ENCODE peak calls at places on chromosomes 13 and 19, in eight cellular contexts. Q is NT2/D1, T is COR-L47, X is Kasumi-1, J is astrocyte of the hippocampus, M is NCI-H1694 treated with DMSO at 0.1 percent for 48 hours, B is IMR-90, N is GOT3. V is an unnamed sample.

GRCh38 chr19:31418055-31418454 is 68.8 kb upstream of the TSHZ3 start:
- DNase-seq in X (no peak), N (no peak), J (no peak), Q (no peak), M (no peak), T (no peak), B (no peak), V (no peak)

GRCh38 chr19:51531349-51532315 is at the start of gene SIGLEC6:
- DNase-seq in X (peak; percentile 99), J (no peak), B (no peak), M (no peak), N (no peak), Q (no peak), T (no peak), V (no peak)

GRCh38 chr19:48329167-48329891 is 4.0 kb downstream of the EMP3 start:
- DNase-seq in M (no peak), J (peak; percentile 68), N (no peak), B (peak; percentile 59), X (peak; percentile 34), Q (no peak), T (no peak), V (no peak)

GRCh38 chr13:98839826-98840769 is 87.6 kb upstream of the SLC15A1 start:
- DNase-seq in J (peak; percentile 75), N (no peak), B (peak; percentile 47), T (peak; percentile 19), X (peak; percentile 65), M (peak; percentile 35), Q (peak; percentile 68), V (peak; percentile 74)

GRCh38 chr19:22422220-22422619 is at the start of gene ZNF98:
- DNase-seq in N (no peak), J (peak; percentile 6), Q (peak; percentile 94), M (no peak), B (no peak), X (no peak), T (no peak), V (no peak)

GRCh38 chr19:892243-892996 is 567 bp downstream of the MED16 start:
- DNase-seq in M (no peak), N (no peak), T (no peak), X (no peak), J (no peak), B (no peak), Q (no peak), V (no peak)

GRCh38 chr19:7833225-7834156 is 3.5 kb downstream of the EVI5L start:
- DNase-seq in B (peak; percentile 33), M (no peak), X (no peak), N (no peak), J (peak; percentile 26), Q (no peak), T (no peak), V (peak; percentile 69)

GRCh38 chr13:44050450-44051063 is 170.9 kb downstream of the LACC1 start:
- DNase-seq in Q (no peak), B (peak; percentile 52), X (peak; percentile 39), T (no peak), M (peak; percentile 38), N (no peak), J (peak; percentile 36), V (peak; percentile 18)

GRCh38 chr13:27792393-27793218 is at the start of gene GSX1:
- DNase-seq in M (no peak), N (no peak), J (peak; percentile 89), B (peak; percentile 63), X (no peak), T (peak; percentile 61), Q (peak; percentile 60), V (peak; percentile 35)

GRCh38 chr19:7932930-7933300 is 7.0 kb upstream of the CTXN1 start:
- DNase-seq in T (no peak), N (no peak), X (no peak), J (no peak), M (no peak), Q (no peak), B (no peak), V (no peak)

GRCh38 chr13:107642841-107643240 is 572.5 kb downstream of the LIG4 start:
- DNase-seq in Q (no peak), N (no peak), B (peak; percentile 55), X (no peak), J (no peak), M (peak; percentile 97), T (no peak), V (no peak)

GRCh38 chr13:64675256-64675892 is 2554.8 kb downstream of the PCDH9 start:
- DNase-seq in J (peak; percentile 35), M (no peak), B (peak; percentile 77), N (no peak), T (no peak), Q (no peak), X (no peak), V (peak; percentile 21)

GRCh38 chr19:2602391-2603181 is 99.9 kb downstream of the GNG7 start:
- DNase-seq in J (peak; percentile 97), N (no peak), X (no peak), Q (peak; percentile 68), B (peak; percentile 81), M (no peak), T (no peak), V (peak; percentile 88)

GRCh38 chr13:36062249-36062648 is 68.9 kb downstream of the DCLK1 start:
- DNase-seq in J (no peak), N (no peak), X (no peak), T (no peak), B (no peak), M (no peak), Q (no peak), V (no peak)

GRCh38 chr13:46361535-46361934 is 25.5 kb downstream of the RUBCNL start:
- DNase-seq in T (no peak), M (no peak), X (no peak), N (no peak), Q (no peak), J (no peak), B (no peak), V (no peak)

GRCh38 chr13:67283602-67284001 is 53.5 kb upstream of the PCDH9 start:
- DNase-seq in J (no peak), T (no peak), X (no peak), B (peak; percentile 13), M (no peak), Q (no peak), N (no peak), V (no peak)

GRCh38 chr13:110521946-110522345 is 39.6 kb downstream of the RAB20 start:
- DNase-seq in Q (no peak), J (no peak), T (no peak), M (no peak), B (no peak), N (no peak), X (peak; percentile 83), V (no peak)

GRCh38 chr19:47998800-47999199 is 4.4 kb downstream of the ELSPBP1 start:
- DNase-seq in X (no peak), N (no peak), B (no peak), M (no peak), Q (no peak), J (no peak), T (no peak), V (no peak)

GRCh38 chr13:113863511-113864302 is at the start of gene GAS6:
- DNase-seq in T (peak; percentile 52), Q (no peak), N (no peak), B (no peak), X (no peak), J (peak; percentile 82), M (no peak), V (no peak)

GRCh38 chr19:21707065-21707464 is 60.3 kb downstream of the ZNF100 start:
- DNase-seq in J (no peak), M (no peak), T (no peak), Q (no peak), N (no peak), X (no peak), B (no peak), V (no peak)

GRCh38 chr19:48963371-48964204 is 1.5 kb upstream of the FTL start:
- DNase-seq in B (peak; percentile 71), J (peak; percentile 80), T (no peak), N (peak; percentile 59), M (no peak), Q (no peak), X (peak; percentile 36), V (peak; percentile 56)

GRCh38 chr13:21175656-21176194 is 627 bp downstream of the SKA3 start:
- DNase-seq in Q (no peak), M (no peak), B (peak; percentile 28), X (no peak), J (peak; percentile 23), N (no peak), T (no peak), V (no peak)

GRCh38 chr13:29924482-29924884 is 74.1 kb upstream of the UBL3 start:
- DNase-seq in M (no peak), X (no peak), Q (no peak), B (peak; percentile 86), T (no peak), N (no peak), J (peak; percentile 79), V (peak; percentile 68)

GRCh38 chr19:13118424-13119193 is 545 bp downstream of the NACC1 start:
- DNase-seq in T (no peak), Q (peak; percentile 81), J (peak; percentile 71), B (peak; percentile 31), M (no peak), X (peak; percentile 45), N (no peak), V (peak; percentile 30)

GRCh38 chr13:66974174-66974573 is 256.0 kb downstream of the PCDH9 start:
- DNase-seq in X (no peak), B (peak; percentile 13), T (no peak), J (no peak), N (no peak), M (no peak), Q (no peak), V (no peak)